ENCODE peak calls at places on chromosomes 4 and X, in five cellular contexts. Q is endothelial cell of umbilical vein, H is stomach, Z is EH, D is HCT116. X is an unnamed sample.
A peak's percentile ranks its signal among the peaks of the same experiment; 100 is the strongest.

GRCh38 chr4:140358281-140358680 is 15.2 kb upstream of the SCOC start:
- DNase-seq in Q (peak; percentile 59), H (no peak), D (no peak), Z (no peak), X (no peak)

GRCh38 chr4:1136028-1136427 is 22.7 kb upstream of the RNF212 start:
- DNase-seq in Z (no peak), D (no peak), Q (no peak), H (no peak), X (no peak)

GRCh38 chr4:48315728-48316630 is 25.4 kb upstream of the SLAIN2 start:
- DNase-seq in Z (peak; percentile 72), D (peak; percentile 66), Q (peak; percentile 64), H (no peak), X (peak; percentile 37)

GRCh38 chrX:118682258-118683014 is 45.0 kb upstream of the IL13RA1 start:
- DNase-seq in H (no peak), Q (peak; percentile 57), Z (peak; percentile 1), D (no peak), X (peak; percentile 47)

GRCh38 chr4:21845663-21846062 is 102.9 kb downstream of the KCNIP4 start:
- DNase-seq in Z (peak; percentile 65), Q (no peak), D (no peak), H (no peak), X (no peak)

GRCh38 chr4:140305053-140305452 is 68.4 kb upstream of the SCOC start:
- DNase-seq in D (no peak), Q (no peak), Z (no peak), H (no peak), X (no peak)

GRCh38 chrX:40496728-40497127 is 84.0 kb upstream of the ATP6AP2 start:
- DNase-seq in D (no peak), Z (no peak), Q (no peak), H (no peak), X (no peak)

GRCh38 chr4:83947111-83947510 is 411.2 kb downstream of the GPAT3 start:
- DNase-seq in Z (no peak), Q (no peak), H (no peak), D (no peak), X (no peak)

GRCh38 chr4:118921736-118922135 is 33.1 kb downstream of the SYNPO2 start:
- DNase-seq in H (no peak), Z (peak; percentile 32), Q (no peak), D (no peak), X (no peak)

X was measured in dermis microvascular lymphatic vessel endothelial cell.